ENCODE peak calls at places on chromosomes 16 and 17, in seven cellular contexts. N is body of pancreas, J is OCI-LY7, L is spleen, E is gastrocnemius medialis, U is tibial artery, Z is tibial nerve. O is an unnamed sample.

GRCh38 chr17:49567871-49568694 is 7.6 kb upstream of the NXPH3 start:
- DNase-seq in U (peak), L (peak), E (peak), N (peak), Z (peak), J (peak), O (peak)

GRCh38 chr16:83942074-83942473 is 11.0 kb upstream of the OSGIN1 start:
- DNase-seq in U (no peak), Z (no peak), J (no peak), N (no peak), E (no peak), L (no peak), O (no peak)

GRCh38 chr17:78391843-78392242 is 13.4 kb downstream of the PGS1 start:
- DNase-seq in L (no peak), U (no peak), N (no peak), Z (no peak), E (no peak), J (no peak), O (no peak)

GRCh38 chr16:30104492-30104891 is 8.5 kb upstream of the YPEL3 start:
- DNase-seq in L (no peak), E (no peak), J (no peak), Z (no peak), N (no peak), U (no peak), O (no peak)

GRCh38 chr17:83100853-83101391 is 21.5 kb downstream of the METRNL start:
- DNase-seq in E (no peak), J (peak), N (no peak), U (no peak), Z (no peak), L (no peak), O (no peak)

GRCh38 chr17:27239046-27239445 is 54.9 kb upstream of the WSB1 start:
- DNase-seq in L (no peak), J (no peak), Z (no peak), U (no peak), E (no peak), N (no peak), O (no peak)

GRCh38 chr16:14530046-14530445 is 100.0 kb downstream of the PARN start:
- DNase-seq in Z (no peak), L (no peak), U (no peak), E (no peak), N (no peak), J (no peak), O (no peak)

GRCh38 chr17:63095459-63095858 is 129.4 kb downstream of the TANC2 start:
- DNase-seq in E (no peak), L (no peak), J (no peak), Z (no peak), N (no peak), U (no peak), O (no peak)

GRCh38 chr16:50537533-50538290 is 10.5 kb upstream of the NKD1 start:
- DNase-seq in E (no peak), U (no peak), N (no peak), L (peak), Z (no peak), J (no peak), O (no peak)

GRCh38 chr16:83268164-83268563 is 539.6 kb upstream of the HSBP1 start:
- DNase-seq in E (no peak), N (no peak), Z (no peak), J (no peak), U (no peak), L (no peak), O (no peak)

GRCh38 chr16:19741354-19741753 is 23.3 kb downstream of the IQCK start:
- DNase-seq in Z (no peak), N (no peak), U (no peak), J (no peak), E (no peak), L (no peak), O (no peak)

GRCh38 chr17:82750241-82750905 is 1.5 kb upstream of the TBCD start:
- DNase-seq in L (no peak), N (no peak), J (no peak), Z (no peak), U (no peak), E (no peak), O (no peak)

GRCh38 chr17:32523827-32524552 is 37.2 kb downstream of the CDK5R1 start:
- DNase-seq in U (no peak), L (no peak), J (peak), E (no peak), Z (no peak), N (no peak), O (no peak)

GRCh38 chr17:50064253-50064991 is 8.5 kb downstream of the ITGA3 start:
- DNase-seq in Z (no peak), J (no peak), U (peak), E (no peak), N (no peak), L (peak), O (peak)

DNA sequence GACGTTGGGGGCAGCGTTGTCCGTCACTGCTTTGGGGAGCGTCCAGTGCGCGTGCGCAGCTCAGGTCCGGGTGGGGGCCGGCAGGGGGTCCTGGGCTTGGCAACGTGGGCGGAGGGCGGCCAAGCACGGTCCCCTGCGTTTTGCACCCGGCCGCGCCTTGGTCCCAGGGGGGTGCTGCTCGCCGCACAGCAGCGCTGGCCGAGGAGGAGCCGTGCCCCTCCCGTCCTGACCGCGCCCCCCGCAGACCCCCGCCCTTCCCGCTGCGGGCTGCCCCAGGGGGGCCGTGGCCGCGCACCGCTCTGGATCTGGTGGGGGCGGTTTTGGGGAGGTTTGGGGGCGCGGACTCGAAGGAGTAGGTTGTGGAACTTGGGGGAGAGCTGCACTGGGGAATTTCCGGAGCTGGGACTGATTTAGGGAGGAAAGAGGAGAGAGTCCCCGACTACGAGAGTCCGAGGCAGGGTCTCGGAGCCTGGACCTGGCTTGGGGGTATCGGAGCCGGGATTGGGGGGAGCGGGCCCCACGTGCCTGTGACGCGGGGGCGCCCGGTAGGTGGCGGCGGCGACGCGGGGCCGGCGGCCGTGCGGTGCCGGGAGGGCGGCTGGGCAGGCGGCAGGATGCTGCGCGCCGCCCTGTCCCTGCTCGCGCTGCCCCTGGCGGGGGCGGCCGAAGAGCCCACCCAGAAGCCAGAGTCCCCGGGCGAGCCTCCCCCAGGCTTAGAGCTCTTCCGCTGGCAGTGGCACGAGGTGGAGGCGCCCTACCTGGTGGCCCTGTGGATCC is at the start of gene SLC9A5:
- DNase-seq in Z (no peak), N (peak), L (peak), U (peak), J (peak), E (no peak), O (no peak)
- TF ChIP-seq CTCF in Z (peak), N (peak), L (no peak), U (no peak), J (no peak), E (no peak), O (no peak)

DNA sequence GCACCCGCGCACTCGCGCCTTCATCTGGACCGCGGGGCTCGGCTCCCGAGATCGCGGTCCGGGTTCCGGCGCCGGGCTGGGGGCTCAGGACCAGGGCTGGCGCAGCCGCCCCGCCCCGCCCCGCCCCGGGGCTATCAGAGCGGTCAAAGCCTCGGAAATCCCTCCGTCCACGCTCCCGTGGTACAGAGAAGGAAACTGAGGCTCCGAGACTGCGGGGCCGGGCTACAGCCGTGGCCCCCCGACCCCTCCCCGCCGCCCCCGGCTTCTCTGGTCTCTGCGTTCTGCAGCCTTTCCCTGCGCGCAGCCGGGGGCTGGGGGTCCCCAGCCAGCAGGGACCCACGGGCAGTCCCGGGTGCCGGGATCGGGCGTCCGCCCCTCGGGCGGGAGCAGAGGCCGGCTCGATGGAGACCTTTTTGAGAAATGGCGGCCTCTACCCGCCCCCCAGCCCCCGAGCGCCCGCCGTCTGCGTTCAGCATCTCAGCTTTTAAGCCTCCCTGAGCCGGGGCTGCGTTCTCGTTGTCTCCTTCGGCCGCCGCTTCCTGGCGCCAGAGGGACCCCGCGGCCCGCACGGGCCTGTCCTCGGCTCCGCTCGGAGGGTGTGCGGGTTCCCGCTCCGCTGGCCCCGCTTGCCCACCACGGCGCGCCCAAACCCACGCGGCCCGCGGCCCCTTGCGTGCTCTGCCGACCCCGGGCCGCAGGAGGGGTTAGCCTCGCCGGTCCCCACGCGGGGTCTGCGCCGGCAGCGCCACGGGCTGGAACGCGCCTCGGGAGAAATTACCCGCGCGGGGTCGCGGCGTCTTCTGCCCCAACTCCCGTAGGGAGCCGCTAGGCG is 1.5 kb upstream of the NPTX1 start:
- DNase-seq in E (no peak), N (peak), Z (no peak), L (no peak), J (no peak), U (no peak), O (no peak)
- H3K27ac ChIP-seq in E (no peak), N (no peak), Z (no peak), L (no peak), J (no peak), U (no peak), O (no peak)

GRCh38 chr17:61452301-61453290 is at the start of gene TBX4:
- DNase-seq in U (no peak), J (no peak), E (no peak), L (no peak), N (no peak), Z (no peak), O (no peak)
- H3K4me3 ChIP-seq in U (peak), J (no peak), E (peak), L (peak), N (no peak), Z (peak), O (peak)

GRCh38 chr17:66469890-66470289 is 167.5 kb downstream of the PRKCA start:
- DNase-seq in N (no peak), U (no peak), Z (no peak), J (no peak), L (no peak), E (no peak), O (no peak)
- TF ChIP-seq CTCF in N (no peak), U (no peak), Z (no peak), J (no peak), L (no peak), E (no peak), O (no peak)

GRCh38 chr16:57840833-57841232 is 38.5 kb upstream of the KIFC3 start:
- DNase-seq in J (no peak), Z (no peak), N (no peak), L (peak), E (no peak), U (no peak), O (no peak)

GRCh38 chr16:57842606-57843005 is 40.3 kb upstream of the KIFC3 start:
- DNase-seq in L (peak), N (no peak), Z (no peak), E (no peak), J (no peak), U (no peak), O (no peak)

GRCh38 chr16:57834936-57835335 is 32.6 kb upstream of the KIFC3 start:
- DNase-seq in L (no peak), E (no peak), Z (no peak), J (no peak), U (no peak), N (no peak), O (no peak)

GRCh38 chr16:57838161-57838560 is 35.9 kb upstream of the KIFC3 start:
- DNase-seq in J (no peak), E (no peak), L (peak), U (no peak), Z (no peak), N (no peak), O (no peak)

DNA sequence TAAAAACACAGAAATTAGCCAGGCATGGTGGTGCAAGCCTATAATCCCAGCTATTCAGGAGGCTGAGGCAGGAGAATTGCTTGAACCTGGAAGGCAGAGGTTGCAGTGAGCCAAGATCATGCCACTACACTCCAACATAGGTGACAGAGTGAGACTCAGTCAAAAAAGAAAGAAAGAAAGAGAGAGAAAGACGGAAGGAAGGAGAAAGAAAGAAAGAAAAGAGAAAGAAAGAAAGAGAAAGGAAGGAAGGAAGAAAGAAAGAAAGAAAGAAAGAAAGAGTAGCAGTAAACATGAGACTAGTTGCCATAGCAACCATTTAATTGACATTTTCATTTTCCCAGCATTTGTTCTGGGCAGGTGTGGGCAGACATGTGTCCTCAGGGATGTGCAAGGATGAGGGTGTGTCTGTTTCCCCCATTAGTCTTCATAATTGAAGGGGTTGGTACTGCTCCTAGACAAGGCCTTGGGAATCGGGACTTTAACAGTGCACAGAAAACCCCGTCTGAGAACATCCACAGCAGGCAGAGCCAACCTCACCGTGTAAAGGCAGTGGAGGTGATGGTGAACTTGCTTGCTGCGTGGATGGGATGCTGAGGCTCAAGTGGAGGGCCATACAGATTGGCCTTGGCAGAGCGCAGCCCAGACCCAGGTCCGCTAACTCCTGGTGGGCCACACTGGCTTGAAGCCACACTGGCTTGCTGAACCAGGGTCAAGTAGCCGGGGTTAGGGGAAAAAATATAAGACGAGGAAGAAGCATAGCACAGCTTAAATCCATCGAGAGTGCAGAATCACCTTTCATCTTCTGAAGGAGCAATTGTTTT is 35.2 kb upstream of the KIFC3 start:
- DNase-seq in L (peak), Z (no peak), E (no peak), J (no peak), U (no peak), N (no peak), O (no peak)
- H3K27ac ChIP-seq in L (no peak), Z (peak), E (no peak), J (no peak), U (no peak), N (peak), O (no peak)

DNA sequence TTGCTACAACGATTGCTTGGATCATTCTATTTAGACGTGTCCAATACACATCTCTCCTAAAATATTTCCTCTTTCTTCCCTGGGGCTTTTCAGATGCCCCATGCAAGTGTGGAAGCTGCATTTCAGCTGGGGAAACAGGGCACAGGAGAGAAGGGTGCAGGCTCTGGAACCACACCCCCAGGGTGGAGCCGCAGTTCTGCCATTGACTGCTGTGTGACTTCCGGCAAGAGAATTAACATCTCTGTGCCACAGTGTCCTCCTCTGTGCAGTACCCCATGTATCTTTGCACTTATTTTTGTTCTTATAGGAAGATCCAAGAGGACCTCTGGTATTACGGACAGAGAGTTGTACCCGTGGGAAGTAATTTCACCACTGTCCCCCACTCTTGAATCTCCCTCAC is 405.3 kb upstream of the EEF2KMT start:
- DNase-seq in J (no peak), L (no peak), E (no peak), Z (no peak), N (no peak), U (no peak), O (no peak)
- H3K4me3 ChIP-seq in J (no peak), L (no peak), E (no peak), Z (no peak), N (no peak), U (no peak), O (no peak)

GRCh38 chr17:80474231-80474932 is 2.0 kb downstream of the NPTX1 start:
- DNase-seq in N (no peak), Z (no peak), U (no peak), E (no peak), J (peak), L (no peak), O (no peak)
- TF ChIP-seq CTCF in N (no peak), Z (no peak), U (no peak), E (no peak), J (peak), L (no peak), O (no peak)

GRCh38 chr17:39820541-39820940 is 43.6 kb downstream of the IKZF3 start:
- DNase-seq in L (no peak), U (no peak), E (no peak), Z (no peak), N (no peak), J (no peak), O (no peak)
- H3K27ac ChIP-seq in L (peak), U (no peak), E (no peak), Z (no peak), N (no peak), J (peak), O (no peak)

GRCh38 chr16:23959069-23959800 is 123.5 kb downstream of the PRKCB start:
- DNase-seq in Z (no peak), J (peak), L (no peak), E (no peak), N (no peak), U (no peak), O (no peak)

GRCh38 chr16:23962001-23962400 is 126.2 kb downstream of the PRKCB start:
- DNase-seq in Z (no peak), J (no peak), L (no peak), E (no peak), N (no peak), U (no peak), O (no peak)

GRCh38 chr16:23957287-23957686 is 121.5 kb downstream of the PRKCB start:
- DNase-seq in E (no peak), N (no peak), U (no peak), L (no peak), J (no peak), Z (no peak), O (no peak)

GRCh38 chr16:23960081-23960499 is 124.3 kb downstream of the PRKCB start:
- DNase-seq in J (no peak), E (no peak), U (no peak), Z (no peak), N (no peak), L (no peak), O (no peak)

DNA sequence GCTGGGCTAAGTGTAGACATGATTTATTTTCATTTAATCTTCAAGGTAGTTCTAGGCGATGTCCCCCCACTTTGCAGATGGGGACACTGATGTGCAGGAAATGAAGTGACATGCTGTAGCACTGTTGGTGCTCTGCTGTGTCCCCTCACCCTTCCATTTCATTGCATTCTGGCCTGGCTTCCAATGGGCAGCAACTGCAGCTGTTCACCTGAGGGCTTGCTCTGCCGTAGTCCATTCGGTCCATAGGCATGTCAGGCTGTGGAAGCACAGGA is 124.0 kb downstream of the PRKCB start:
- DNase-seq in N (no peak), E (no peak), U (no peak), L (no peak), J (no peak), Z (no peak), O (no peak)
- H3K4me3 ChIP-seq in N (no peak), E (no peak), U (no peak), L (no peak), J (no peak), Z (no peak), O (no peak)

DNA sequence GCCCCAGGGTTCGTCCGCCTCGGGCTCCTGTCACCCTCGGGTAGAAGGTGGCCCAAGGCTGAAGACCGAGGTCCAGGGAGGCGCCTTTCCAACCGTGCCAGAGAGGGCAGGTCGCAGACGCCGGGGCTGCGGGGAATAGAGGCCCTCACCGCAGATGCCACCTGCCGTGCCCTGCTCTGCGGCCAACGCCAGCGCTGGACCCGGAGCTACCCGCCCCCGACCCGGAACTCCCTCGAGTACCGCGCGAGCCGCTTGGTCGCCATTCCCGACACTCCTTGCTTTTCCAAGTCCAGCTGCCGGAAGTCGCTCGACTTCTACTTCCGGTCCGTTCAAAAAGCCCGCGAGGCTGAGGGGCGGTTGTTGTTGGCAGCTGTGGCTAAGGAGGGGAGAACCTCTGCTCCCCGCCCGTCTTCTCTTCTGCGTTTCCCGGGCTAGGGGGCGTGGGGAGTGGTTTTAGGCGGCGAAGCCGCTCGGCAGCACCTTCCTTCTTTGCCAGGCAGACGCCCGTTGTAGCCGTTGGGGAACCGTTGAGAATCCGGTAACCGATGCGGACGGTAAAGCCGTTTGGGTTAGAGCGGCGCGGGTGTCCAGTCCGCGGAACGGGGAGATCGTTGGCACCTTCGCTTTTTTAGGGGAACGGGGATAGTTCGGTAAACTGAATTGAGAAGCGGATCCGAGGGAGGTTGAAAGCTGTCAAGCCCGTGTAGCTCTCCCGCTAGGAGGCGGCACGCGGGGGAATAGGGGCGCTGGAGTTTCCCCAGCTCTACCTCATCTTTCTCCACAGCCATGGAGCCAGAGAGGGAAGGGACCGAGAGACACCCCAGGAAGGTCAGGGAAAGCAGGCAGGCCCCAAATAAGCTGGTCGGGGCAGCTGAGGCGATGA is at the start of the genes ERI2 and REXO5:
- DNase-seq in U (peak), Z (peak), J (peak), L (peak), E (peak), N (peak), O (peak)
- TF ChIP-seq CTCF in U (peak), Z (peak), J (peak), L (no peak), E (no peak), N (peak), O (peak)